ENCODE peak calls at places on chromosomes 11 and 22, in ten cellular contexts. U, T, A, H, Q, C, R, F, G and K are unnamed samples.

GRCh38 chr22:50569896-50570535 is 7.3 kb upstream of the SYCE3 start:
- DNase-seq in U (no peak), T (no peak), A (peak), H (no peak), Q (peak), C (no peak), R (no peak), F (no peak), G (no peak), K (no peak)

GRCh38 chr11:10651579-10652361 is 41.8 kb downstream of the IRAG1 start:
- DNase-seq in U (no peak), T (no peak), A (no peak), H (no peak), Q (no peak), C (no peak), R (no peak), F (no peak), G (no peak), K (no peak)

GRCh38 chr22:43706558-43707328 is 105.4 kb downstream of the EFCAB6 start:
- DNase-seq in U (no peak), T (no peak), A (no peak), H (no peak), Q (no peak), C (no peak), R (no peak), F (no peak), G (no peak), K (no peak)

GRCh38 chr11:64629796-64630562 is 39.0 kb downstream of the SLC22A12 start:
- DNase-seq in U (peak), T (no peak), A (no peak), H (no peak), Q (no peak), C (no peak), R (no peak), F (no peak), G (no peak), K (no peak)

GRCh38 chr11:77101043-77101537 is 1.6 kb upstream of the OMP start:
- DNase-seq in U (no peak), T (no peak), A (no peak), H (no peak), Q (no peak), C (no peak), R (no peak), F (no peak), G (no peak), K (no peak)

GRCh38 chr11:75728992-75729391 is 11.4 kb downstream of the MOGAT2 start:
- DNase-seq in U (no peak), T (no peak), A (no peak), H (no peak), Q (no peak), C (no peak), R (peak), F (no peak), G (no peak), K (no peak)

GRCh38 chr11:65498977-65499712 is at the start of gene MALAT1:
- DNase-seq in U (peak), T (peak), A (peak), H (peak), Q (peak), C (peak), R (peak), F (peak), G (peak), K (peak)

GRCh38 chr22:22230438-22230837 is 14.1 kb upstream of the VPREB1 start:
- DNase-seq in U (no peak), T (no peak), A (no peak), H (no peak), Q (no peak), C (no peak), R (no peak), F (no peak), G (no peak), K (no peak)

GRCh38 chr11:9855579-9856260 is 191.8 kb downstream of the SWAP70 start:
- DNase-seq in U (no peak), T (no peak), A (no peak), H (no peak), Q (no peak), C (no peak), R (no peak), F (no peak), G (no peak), K (no peak)

GRCh38 chr22:37519268-37520195 is at the start of gene CARD10:
- DNase-seq in U (no peak), T (no peak), A (peak), H (no peak), Q (no peak), C (no peak), R (no peak), F (no peak), G (no peak), K (no peak)

GRCh38 chr22:37100589-37101127 is 8.9 kb downstream of the TMPRSS6 start:
- DNase-seq in U (no peak), T (no peak), A (no peak), H (no peak), Q (no peak), C (no peak), R (no peak), F (no peak), G (no peak), K (no peak)

GRCh38 chr11:113874920-113875413 is 405 bp downstream of the USP28 start:
- DNase-seq in U (no peak), T (no peak), A (no peak), H (no peak), Q (peak), C (no peak), R (no peak), F (peak), G (no peak), K (no peak)

GRCh38 chr11:14544611-14545010 is 24.4 kb upstream of the PSMA1 start:
- DNase-seq in U (no peak), T (no peak), A (no peak), H (no peak), Q (no peak), C (no peak), R (no peak), F (no peak), G (no peak), K (no peak)

GRCh38 chr11:7793233-7793632 is 3.5 kb downstream of the OR5P2 start:
- DNase-seq in U (no peak), T (no peak), A (no peak), H (no peak), Q (no peak), C (no peak), R (no peak), F (no peak), G (no peak), K (no peak)

GRCh38 chr11:45180888-45181594 is 34.6 kb downstream of the PRDM11 start:
- DNase-seq in U (no peak), T (no peak), A (peak), H (peak), Q (peak), C (peak), R (peak), F (peak), G (no peak), K (peak)

GRCh38 chr11:4181780-4182721 is 87.5 kb downstream of the RRM1 start:
- DNase-seq in U (peak), T (peak), A (peak), H (no peak), Q (no peak), C (peak), R (peak), F (peak), G (no peak), K (no peak)

GRCh38 chr22:41479671-41480396 is 10.9 kb downstream of the ACO2 start:
- DNase-seq in U (peak), T (no peak), A (peak), H (no peak), Q (peak), C (no peak), R (no peak), F (no peak), G (no peak), K (no peak)

GRCh38 chr11:70546179-70546940 is 148.0 kb downstream of the CTTN start:
- DNase-seq in U (no peak), T (no peak), A (no peak), H (no peak), Q (peak), C (no peak), R (no peak), F (no peak), G (no peak), K (no peak)

GRCh38 chr11:81237139-81237538 is 1496.5 kb downstream of the FAM181B start:
- DNase-seq in U (no peak), T (peak), A (no peak), H (no peak), Q (no peak), C (no peak), R (no peak), F (no peak), G (no peak), K (no peak)

GRCh38 chr22:36026741-36027140 is 1.9 kb downstream of the RBFOX2 start:
- DNase-seq in U (no peak), T (no peak), A (peak), H (no peak), Q (no peak), C (no peak), R (no peak), F (no peak), G (no peak), K (no peak)

GRCh38 chr11:2666828-2667570 is 32.8 kb downstream of the KCNQ1OT1 start:
- DNase-seq in U (no peak), T (no peak), A (no peak), H (no peak), Q (peak), C (no peak), R (peak), F (no peak), G (no peak), K (no peak)

GRCh38 chr11:75516140-75516539 is 9.6 kb downstream of the GDPD5 start:
- DNase-seq in U (no peak), T (no peak), A (no peak), H (no peak), Q (no peak), C (no peak), R (no peak), F (no peak), G (no peak), K (no peak)

GRCh38 chr22:42964994-42965699 is 49.8 kb downstream of the PACSIN2 start:
- DNase-seq in U (no peak), T (peak), A (peak), H (no peak), Q (no peak), C (no peak), R (no peak), F (peak), G (no peak), K (no peak)

GRCh38 chr22:40721266-40721665 is 42.0 kb downstream of the MCHR1 start:
- DNase-seq in U (no peak), T (peak), A (peak), H (no peak), Q (no peak), C (no peak), R (no peak), F (no peak), G (no peak), K (no peak)

GRCh38 chr22:36136475-36136874 is 24.1 kb downstream of the APOL3 start:
- DNase-seq in U (no peak), T (no peak), A (no peak), H (no peak), Q (peak), C (no peak), R (no peak), F (no peak), G (no peak), K (no peak)